ENCODE peak calls at places on chromosomes 16 and 17, in four cellular contexts. M is endothelial cell, N is psoas muscle, H is transverse colon. V is an unnamed sample.

GRCh38 chr16:30085820-30086219 is 5.9 kb downstream of the TBX6 start:
- DNase-seq in M (no peak), H (no peak), N (no peak), V (no peak)

GRCh38 chr16:11632455-11632921 is 35.8 kb upstream of the SNN start:
- DNase-seq in H (peak), N (peak), M (peak), V (peak)

GRCh38 chr17:2011421-2012371 is 13.4 kb downstream of the RTN4RL1 start:
- DNase-seq in H (peak), M (no peak), N (peak), V (peak)

GRCh38 chr17:15119928-15120327 is 145.2 kb downstream of the PMP22 start:
- DNase-seq in M (no peak), H (no peak), N (no peak), V (no peak)

GRCh38 chr16:35750157-35750689 is 2290.8 kb downstream of the TP53TG3F start:
- DNase-seq in M (no peak), N (no peak), H (no peak), V (no peak)

GRCh38 chr16:5033256-5034166 is at the start of gene NAGPA:
- DNase-seq in H (peak), M (peak), N (peak), V (peak)

GRCh38 chr16:49428808-49429207 is 55.2 kb downstream of the C16orf78 start:
- DNase-seq in H (no peak), N (no peak), M (no peak), V (no peak)

GRCh38 chr17:3012926-3013581 is 50.4 kb downstream of the OR1D5 start:
- DNase-seq in N (peak), H (peak), M (peak), V (peak)

GRCh38 chr17:28972437-28972836 is 21.1 kb upstream of the PHF12 start:
- DNase-seq in N (no peak), M (no peak), H (no peak), V (no peak)

GRCh38 chr16:78257376-78257728 is 157.9 kb downstream of the WWOX start:
- DNase-seq in N (no peak), M (no peak), H (no peak), V (no peak)

GRCh38 chr17:12917401-12917800 is 100.4 kb downstream of the ELAC2 start:
- DNase-seq in M (no peak), N (no peak), H (no peak), V (no peak)

GRCh38 chr17:72592242-72592966 is 471.6 kb downstream of the SOX9 start:
- DNase-seq in M (peak), N (peak), H (peak), V (peak)

GRCh38 chr17:49603720-49604119 is 28.0 kb downstream of the NXPH3 start:
- DNase-seq in H (no peak), M (no peak), N (no peak), V (no peak)

GRCh38 chr16:57061084-57061905 is 31.1 kb upstream of the CPNE2 start:
- DNase-seq in N (peak), M (no peak), H (peak), V (peak)

GRCh38 chr17:75778861-75779249 is 5.8 kb upstream of the UNK start:
- DNase-seq in H (peak), M (peak), N (no peak), V (no peak)

GRCh38 chr17:34527908-34528470 is 51.4 kb upstream of the TMEM132E start:
- DNase-seq in N (no peak), H (no peak), M (peak), V (no peak)

DNA sequence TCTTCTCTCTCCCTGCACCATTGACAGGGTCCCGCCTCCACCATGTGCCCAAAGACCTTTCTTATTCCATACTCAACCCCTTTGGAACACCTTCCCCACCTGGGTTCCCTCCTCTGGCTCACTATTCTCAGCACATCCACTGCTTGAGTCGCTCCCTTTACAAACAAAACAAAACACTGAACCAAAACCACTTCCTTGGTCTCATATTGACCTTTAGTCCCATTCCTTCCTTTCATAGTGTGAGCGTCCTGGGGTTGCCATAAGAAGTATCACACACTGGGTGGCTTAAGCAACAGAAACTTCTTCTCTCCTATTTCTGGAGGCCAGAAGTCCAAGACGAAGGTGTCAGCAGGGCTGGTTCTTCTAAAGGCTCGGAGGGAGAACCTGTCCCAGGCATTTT is 6.1 kb upstream of the TNRC6C start:
- DNase-seq in M (no peak), N (no peak), H (no peak), V (no peak)
- TF ChIP-seq CTCF in M (no peak), N (no peak), H (no peak), V (no peak)

DNA sequence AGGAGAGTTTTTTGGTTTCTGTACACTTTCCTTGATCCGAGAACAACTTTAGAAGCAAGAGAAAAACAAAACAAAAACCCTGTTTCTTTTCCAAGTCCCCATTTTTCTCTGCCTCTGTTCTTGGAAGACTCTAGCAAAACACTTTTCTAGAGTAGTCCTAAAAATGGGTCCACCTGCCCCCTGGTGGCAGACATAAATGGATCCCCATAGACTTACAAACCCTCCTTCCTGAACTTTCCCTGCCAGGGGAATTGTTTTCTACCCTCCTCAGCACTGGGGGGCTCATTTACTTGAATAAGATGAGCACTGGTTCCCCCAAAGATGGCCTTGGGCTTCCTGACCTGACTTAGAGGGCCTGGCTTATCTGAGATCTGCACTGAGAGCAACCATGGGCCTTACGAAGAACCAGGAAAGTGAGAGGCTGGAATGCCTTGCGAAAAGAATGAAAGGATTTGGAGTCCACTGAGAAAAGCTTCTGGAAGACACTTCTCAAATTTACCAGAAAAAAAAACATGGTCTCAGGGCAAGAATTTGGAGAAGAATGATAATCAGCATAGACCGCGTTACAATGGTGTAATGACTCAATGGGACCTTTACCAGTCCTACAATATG is 48.0 kb upstream of the CDYL2 start:
- DNase-seq in H (peak), N (no peak), M (peak), V (no peak)
- TF ChIP-seq CTCF in H (no peak), N (no peak), M (peak), V (no peak)

GRCh38 chr17:4900231-4901107 is 1.1 kb downstream of the C17orf107 start:
- DNase-seq in N (peak), H (peak), M (peak), V (peak)

GRCh38 chr17:4898927-4899326 is 409 bp upstream of the C17orf107 start:
- DNase-seq in M (no peak), N (peak), H (no peak), V (peak)

GRCh38 chr17:4901108-4901647 is 1.7 kb downstream of the CHRNE start:
- DNase-seq in M (no peak), N (no peak), H (no peak), V (no peak)

GRCh38 chr17:4898351-4898750 is 985 bp upstream of the C17orf107 start:
- DNase-seq in H (no peak), M (no peak), N (peak), V (peak)

DNA sequence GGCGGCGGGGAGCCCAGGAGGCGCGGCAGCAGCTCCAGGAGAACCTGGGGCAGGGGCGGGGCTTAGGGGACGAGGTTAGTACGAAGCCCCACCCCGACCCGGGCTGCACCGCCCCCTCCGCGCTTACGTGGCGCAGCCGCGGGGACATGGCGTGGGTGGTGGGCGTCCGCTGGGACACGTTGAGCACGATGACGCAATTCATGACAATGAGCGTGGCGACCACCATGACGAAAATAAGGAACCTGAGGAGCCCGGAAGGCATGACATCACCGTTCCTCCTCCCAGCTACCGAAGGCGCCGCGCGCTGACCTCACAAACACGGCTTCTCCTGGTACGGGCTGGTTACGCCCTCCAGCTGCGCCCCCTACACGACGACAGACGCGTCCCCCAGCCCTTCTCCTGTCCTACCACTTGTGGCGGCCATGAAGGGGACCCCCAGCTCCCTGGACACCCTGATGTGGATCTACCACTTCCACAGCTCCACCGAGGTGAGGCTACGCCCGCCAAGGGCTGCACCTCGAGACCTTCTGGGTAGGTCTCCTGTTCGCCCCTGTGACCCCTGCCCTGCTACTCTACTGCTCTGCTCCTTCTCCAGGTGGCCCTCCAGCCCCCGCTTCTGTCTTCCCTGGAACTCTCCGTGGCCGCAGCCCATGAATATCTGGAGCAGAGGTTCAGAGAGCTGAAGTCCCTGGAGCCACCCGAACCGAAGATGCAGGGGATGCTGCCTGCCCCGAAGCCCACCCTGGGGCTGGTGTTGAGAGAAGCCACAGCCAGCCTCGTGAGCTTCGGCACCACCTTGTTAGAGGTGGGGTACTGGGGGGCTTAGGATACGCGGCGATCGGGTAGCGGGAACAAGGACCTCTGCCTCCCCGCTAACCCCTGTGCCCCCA is at the start of gene C17orf107:
- DNase-seq in N (peak), H (peak), M (peak), V (peak)
- TF ChIP-seq CTCF in N (no peak), H (no peak), M (no peak), V (no peak)

GRCh38 chr17:52271781-52272180 is 113.3 kb upstream of the CA10 start:
- DNase-seq in N (no peak), M (no peak), H (no peak), V (no peak)

DNA sequence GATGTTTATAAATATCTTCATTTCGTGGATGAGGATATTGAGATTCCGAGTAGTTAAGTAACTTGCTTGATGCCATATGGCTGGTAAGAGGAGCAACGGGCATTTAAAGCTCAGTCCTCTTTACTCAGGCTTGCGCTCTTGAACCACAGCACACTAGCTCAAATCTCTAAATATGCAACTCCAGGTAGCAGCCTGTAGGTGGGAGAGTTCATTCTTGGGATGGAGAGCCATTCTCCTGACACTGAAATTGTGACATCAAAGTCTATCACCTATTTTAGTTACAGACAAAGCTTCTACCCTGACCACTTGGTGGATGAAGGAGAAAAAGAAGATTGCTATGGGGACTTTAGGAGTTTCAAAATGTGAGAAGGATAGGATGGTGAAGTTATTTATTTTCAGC is 118.1 kb upstream of the CA10 start:
- DNase-seq in N (no peak), M (no peak), H (no peak), V (no peak)
- TF ChIP-seq CTCF in N (no peak), M (no peak), H (no peak), V (no peak)

GRCh38 chr17:45931677-45932076 is 37.3 kb downstream of the MAPT start:
- DNase-seq in N (no peak), M (no peak), H (no peak), V (no peak)

GRCh38 chr17:45936610-45937009 is 42.3 kb downstream of the MAPT start:
- DNase-seq in N (no peak), H (no peak), M (no peak), V (no peak)

GRCh38 chr17:45935197-45935709 is 40.9 kb downstream of the MAPT start:
- DNase-seq in H (no peak), N (no peak), M (no peak), V (no peak)

GRCh38 chr17:45935710-45936509 is 41.6 kb downstream of the MAPT start:
- DNase-seq in N (no peak), H (no peak), M (no peak), V (no peak)

DNA sequence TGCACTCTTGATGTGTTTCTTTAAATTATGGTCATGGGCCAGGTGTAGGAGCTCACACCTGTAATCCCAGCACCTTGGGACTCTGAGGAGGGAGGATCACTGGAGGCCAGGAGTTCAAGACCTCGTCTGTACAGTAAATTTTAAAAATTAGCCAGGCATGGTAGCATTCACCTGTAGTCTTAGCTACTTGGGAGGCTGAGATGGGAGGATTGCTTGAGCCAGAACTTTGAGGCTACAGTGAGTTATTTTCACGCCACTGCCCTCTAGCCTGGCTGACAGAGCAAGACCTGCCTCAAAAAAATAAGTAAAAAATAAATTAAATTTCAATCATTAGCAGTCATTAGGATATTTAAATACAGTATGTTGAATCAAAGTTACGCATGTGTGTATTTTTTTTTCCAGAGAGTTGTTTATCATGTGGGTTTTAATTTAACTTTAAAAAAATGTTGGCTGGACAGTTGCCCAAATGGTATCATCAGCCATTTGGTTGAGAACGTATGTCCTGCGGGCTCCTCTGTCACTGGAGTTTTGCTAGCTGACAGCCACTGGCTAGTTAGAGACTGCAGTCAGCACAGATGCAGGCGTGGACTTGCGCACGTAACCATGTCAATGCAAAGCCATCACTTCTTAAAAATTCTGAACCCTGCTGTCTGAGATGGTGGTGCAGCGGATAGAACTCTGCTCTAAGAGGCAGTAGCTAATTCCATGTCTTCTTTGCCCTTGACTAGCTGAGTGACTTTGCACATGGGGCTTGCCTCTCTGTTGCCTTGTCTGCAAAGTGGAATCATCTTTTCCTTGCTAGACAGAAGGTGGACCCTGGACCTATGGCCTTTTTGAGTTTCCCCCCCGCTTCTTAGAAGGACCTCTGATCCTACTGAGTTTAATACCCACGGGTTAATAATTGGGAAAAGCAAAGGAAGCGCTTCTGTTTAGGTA is 40.0 kb downstream of the MAPT start:
- DNase-seq in M (no peak), N (no peak), H (no peak), V (no peak)
- TF ChIP-seq CTCF in M (no peak), N (no peak), H (no peak), V (no peak)